ENCODE peak calls at places on chromosomes 4 and X, in six cellular contexts. R, Q, N, P, V and X are unnamed samples.

GRCh38 chr4:84032372-84032771 is 466.7 kb downstream of the NKX6-1 start:
- DNase-seq in V (no peak), N (no peak), R (no peak), Q (no peak), P (no peak), X (no peak)

GRCh38 chr4:84235545-84235944 is 263.5 kb downstream of the NKX6-1 start:
- DNase-seq in P (no peak), N (no peak), V (no peak), Q (no peak), R (no peak), X (no peak)

GRCh38 chr4:78254893-78255292 is 197.8 kb downstream of the FRAS1 start:
- DNase-seq in Q (no peak), P (no peak), N (no peak), R (no peak), V (no peak), X (no peak)

GRCh38 chr4:106529348-106530033 is 160.9 kb upstream of the GIMD1 start:
- DNase-seq in Q (no peak), V (peak), N (no peak), R (no peak), P (peak), X (no peak)

GRCh38 chrX:54492340-54492739 is 3.7 kb downstream of the FGD1 start:
- DNase-seq in V (no peak), R (no peak), Q (no peak), P (peak), N (no peak), X (no peak)

GRCh38 chr4:152586668-152587067 is 50.8 kb upstream of the FBXW7 start:
- DNase-seq in N (no peak), R (no peak), P (no peak), Q (no peak), V (no peak), X (no peak)

GRCh38 chr4:99642725-99643489 is 14.7 kb downstream of the C4orf54 start:
- DNase-seq in V (no peak), N (no peak), R (peak), Q (no peak), P (no peak), X (no peak)

GRCh38 chrX:147602297-147602696 is 309.4 kb upstream of the FMR1 start:
- DNase-seq in P (no peak), Q (peak), R (no peak), V (no peak), N (no peak), X (no peak)

GRCh38 chr4:81606796-81607550 is 135.3 kb upstream of the RASGEF1B start:
- DNase-seq in V (no peak), R (no peak), Q (peak), N (no peak), P (no peak), X (no peak)

GRCh38 chr4:25290490-25291067 is 22.0 kb upstream of the ZCCHC4 start:
- DNase-seq in Q (peak), P (no peak), N (no peak), V (no peak), R (no peak), X (no peak)

GRCh38 chrX:105464611-105465010 is 244.1 kb upstream of the TEX13A start:
- DNase-seq in Q (no peak), N (no peak), P (no peak), V (no peak), R (no peak), X (no peak)

GRCh38 chrX:45727761-45728160 is 527.1 kb upstream of the DIPK2B start:
- DNase-seq in Q (no peak), N (no peak), P (no peak), V (no peak), R (no peak), X (no peak)

GRCh38 chrX:123962006-123962485 is 540 bp downstream of the STAG2 start:
- DNase-seq in V (no peak), N (no peak), P (no peak), Q (no peak), R (no peak), X (no peak)

GRCh38 chrX:115093206-115093605 is 75.8 kb upstream of the IL13RA2 start:
- DNase-seq in P (no peak), V (no peak), N (no peak), R (no peak), Q (no peak), X (no peak)

GRCh38 chr4:1459664-1460511 is 53.6 kb upstream of the NKX1-1 start:
- DNase-seq in Q (no peak), R (no peak), V (no peak), P (no peak), N (no peak), X (no peak)

GRCh38 chr4:7876096-7876993 is 63.3 kb downstream of the AFAP1 start:
- DNase-seq in Q (no peak), V (no peak), N (peak), P (peak), R (no peak), X (no peak)

GRCh38 chr4:88623097-88623496 is 30.8 kb downstream of the HERC3 start:
- DNase-seq in Q (peak), V (no peak), R (no peak), P (peak), N (no peak), X (no peak)

GRCh38 chrX:66002832-66003680 is 36.8 kb downstream of the VSIG4 start:
- DNase-seq in R (no peak), N (no peak), Q (no peak), P (no peak), V (no peak), X (no peak)

GRCh38 chr4:77881460-77882295 is 19.0 kb downstream of the MRPL1 start:
- DNase-seq in P (peak), Q (peak), V (no peak), R (no peak), N (no peak), X (no peak)

GRCh38 chr4:88697113-88697512 is 516 bp downstream of the NAP1L5 start:
- DNase-seq in Q (no peak), R (no peak), V (no peak), P (peak), N (no peak), X (no peak)

GRCh38 chrX:72045141-72045540 is 86.6 kb downstream of the RTL5 start:
- DNase-seq in N (no peak), V (no peak), R (no peak), Q (no peak), P (no peak), X (no peak)

GRCh38 chr4:148716361-148717063 is 274.3 kb upstream of the NR3C2 start:
- DNase-seq in R (no peak), N (no peak), V (no peak), P (no peak), Q (no peak), X (no peak)

GRCh38 chr4:22129454-22130075 is 181.0 kb upstream of the KCNIP4 start:
- DNase-seq in Q (peak), V (no peak), R (no peak), N (peak), P (peak), X (no peak)

DNA sequence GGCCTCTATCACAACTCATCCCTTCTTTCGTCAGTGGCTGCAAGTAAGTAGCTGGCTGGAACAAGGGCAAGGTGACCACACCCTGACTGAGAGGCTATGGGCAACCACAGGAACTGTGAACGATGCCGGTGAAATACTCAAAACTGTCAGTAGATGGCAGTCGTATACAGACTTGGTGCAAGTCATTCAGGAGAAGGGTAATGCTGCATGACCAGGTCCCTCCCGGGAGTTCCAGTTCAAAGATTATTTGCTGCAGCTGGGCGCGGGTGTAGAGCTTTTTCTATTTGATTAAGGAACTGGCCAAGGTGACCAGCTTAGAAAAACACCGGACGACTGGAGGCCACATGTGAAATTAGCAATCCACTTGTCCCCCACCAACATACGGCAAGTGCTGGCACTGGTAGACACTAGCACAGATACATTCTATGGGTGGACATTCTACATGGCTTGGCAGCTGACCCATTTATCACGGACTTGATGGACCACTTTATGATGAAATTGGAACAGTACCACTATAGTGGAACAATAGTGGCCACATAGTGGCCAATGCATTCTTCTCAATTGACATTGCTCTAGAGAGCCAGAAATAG is 726.6 kb downstream of the TRAM1L1 start:
- DNase-seq in Q (peak), V (peak), N (peak), P (peak), R (no peak), X (no peak)
- TF ChIP-seq CTCF in Q (peak), V (peak), N (peak), P (peak), R (peak), X (no peak)

DNA sequence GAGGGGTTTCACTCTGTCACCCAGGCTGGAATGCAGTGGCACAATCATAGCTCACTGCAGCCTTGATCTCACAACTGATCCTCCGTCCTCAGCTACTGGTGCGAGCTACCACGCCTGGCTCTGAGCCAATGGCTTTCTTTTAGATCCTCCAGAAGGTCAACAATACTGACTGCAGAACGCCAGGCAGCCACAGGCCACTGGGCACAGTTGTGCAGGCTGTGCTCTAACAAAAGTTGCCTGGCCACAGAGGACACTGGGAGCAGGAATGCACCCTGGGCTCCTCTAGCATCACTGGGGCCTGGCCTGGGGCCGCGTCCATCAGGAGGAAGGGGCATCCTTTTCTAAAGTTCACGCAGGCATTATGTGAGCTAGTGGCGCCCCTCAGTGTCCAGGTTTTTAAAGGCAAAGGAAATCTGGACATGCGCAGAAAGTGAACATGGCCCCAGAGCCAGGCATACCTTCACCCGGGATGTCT is 14.9 kb upstream of the PORCN start:
- DNase-seq in N (peak), P (peak), R (no peak), V (no peak), Q (peak), X (no peak)
- TF ChIP-seq CTCF in N (peak), P (peak), R (no peak), V (peak), Q (peak), X (no peak)

DNA sequence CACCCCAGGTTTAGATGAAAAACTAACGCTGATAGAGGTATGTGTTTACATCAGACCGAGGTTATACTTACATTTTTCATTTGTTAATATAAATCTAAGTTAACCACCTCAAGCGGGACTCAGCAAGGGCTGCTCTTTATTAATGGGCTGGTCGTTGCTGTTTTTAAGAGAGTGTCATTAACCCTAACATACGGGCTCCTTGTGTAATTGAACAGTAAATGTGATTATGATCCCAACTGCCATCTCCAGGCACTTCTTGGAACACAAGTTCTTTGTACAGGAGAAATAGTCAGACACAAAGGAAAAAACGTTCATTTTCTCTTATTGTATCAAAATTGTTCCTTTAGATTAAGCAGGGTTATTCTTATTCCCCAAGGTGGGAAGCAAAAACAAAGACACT is 95.7 kb downstream of the RASL11B start:
- DNase-seq in P (peak), Q (no peak), N (no peak), R (no peak), V (no peak), X (no peak)
- TF ChIP-seq CTCF in P (no peak), Q (no peak), N (no peak), R (no peak), V (no peak), X (no peak)

GRCh38 chr4:138572007-138572406 is 329.9 kb upstream of the SLC7A11 start:
- DNase-seq in P (peak), R (no peak), N (no peak), Q (no peak), V (no peak), X (no peak)

GRCh38 chr4:138573246-138573645 is 331.1 kb upstream of the SLC7A11 start:
- DNase-seq in Q (no peak), V (no peak), N (no peak), P (peak), R (no peak), X (no peak)

GRCh38 chr4:138579146-138579545 is 337.0 kb upstream of the SLC7A11 start:
- DNase-seq in N (no peak), Q (no peak), R (no peak), V (no peak), P (no peak), X (no peak)

GRCh38 chr4:138577145-138577544 is 335.0 kb upstream of the SLC7A11 start:
- DNase-seq in R (no peak), P (no peak), V (no peak), N (no peak), Q (no peak), X (no peak)

GRCh38 chr4:138576684-138577083 is 334.5 kb upstream of the SLC7A11 start:
- DNase-seq in V (no peak), P (peak), Q (peak), R (no peak), N (no peak), X (no peak)
- TF ChIP-seq CTCF in V (peak), P (peak), Q (peak), R (no peak), N (peak), X (no peak)

GRCh38 chrX:133215747-133216146 is 2.4 kb downstream of the TFDP3 start:
- DNase-seq in R (no peak), V (no peak), N (peak), P (peak), Q (peak), X (no peak)
- TF ChIP-seq CTCF in R (peak), V (peak), N (peak), P (peak), Q (peak), X (no peak)

GRCh38 chrX:128992107-128992971 is 531.0 kb downstream of the SMARCA1 start:
- DNase-seq in N (no peak), V (no peak), Q (no peak), R (no peak), P (no peak), X (no peak)
- TF ChIP-seq CTCF in N (no peak), V (no peak), Q (no peak), R (no peak), P (no peak), X (no peak)

GRCh38 chr4:172953896-172954568 is 214.6 kb upstream of the GALNT7 start:
- DNase-seq in R (no peak), Q (no peak), P (peak), V (no peak), N (no peak), X (no peak)
- TF ChIP-seq CTCF in R (no peak), Q (no peak), P (no peak), V (no peak), N (no peak), X (no peak)

DNA sequence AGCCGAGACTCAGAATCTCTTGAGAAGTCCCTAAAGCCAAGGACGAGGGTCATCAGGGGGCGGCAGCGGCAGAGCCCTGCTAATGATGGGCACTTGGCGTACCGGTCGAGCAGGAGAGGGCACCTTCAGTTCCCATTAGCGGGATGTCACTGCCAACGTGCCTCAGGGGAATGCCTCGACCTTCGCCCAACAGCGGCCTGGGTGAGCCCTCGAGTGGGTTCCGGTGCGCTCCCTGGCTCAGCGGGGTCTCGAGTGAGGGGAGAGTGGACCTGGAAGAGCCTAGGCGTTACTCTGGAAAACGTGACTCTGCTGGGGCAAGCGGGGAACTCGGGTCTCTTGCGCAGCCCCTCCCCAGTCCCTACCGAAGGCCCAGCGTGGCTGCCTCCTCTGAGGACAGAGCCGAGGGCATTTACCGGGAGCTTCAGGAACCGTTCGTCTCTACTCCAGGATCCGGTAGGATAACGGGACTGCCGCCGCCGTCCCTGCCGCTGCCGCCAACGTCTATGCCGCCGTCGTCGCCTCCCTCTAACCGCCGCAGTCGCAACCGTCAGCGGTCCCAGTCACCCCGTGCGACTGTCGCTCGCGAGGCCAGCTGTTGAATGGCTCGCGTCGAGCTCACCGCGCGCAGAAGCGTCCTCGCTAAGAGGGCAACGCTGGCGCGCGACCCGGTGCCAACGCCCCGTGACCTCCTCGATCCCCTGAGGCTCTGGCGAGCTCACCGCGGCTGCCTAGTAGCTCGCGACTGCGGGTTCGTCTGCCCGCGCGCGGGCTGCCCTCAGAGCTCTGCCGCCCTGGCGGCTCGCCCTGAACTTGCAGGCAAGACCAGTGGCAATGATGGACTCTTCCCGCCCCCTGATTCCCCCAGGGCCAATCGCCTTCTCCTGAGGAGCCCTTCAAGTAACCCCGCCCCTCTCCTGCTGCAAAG is 37.1 kb downstream of the PGRMC1 start:
- DNase-seq in P (peak), Q (peak), R (peak), V (peak), N (no peak), X (peak)
- TF ChIP-seq CTCF in P (peak), Q (no peak), R (no peak), V (peak), N (no peak), X (no peak)

GRCh38 chrX:56025872-56026571 is 206.1 kb upstream of the KLF8 start:
- DNase-seq in V (no peak), N (no peak), Q (no peak), P (no peak), R (no peak), X (no peak)
- TF ChIP-seq CTCF in V (no peak), N (no peak), Q (no peak), P (no peak), R (no peak), X (no peak)